ENCODE peak calls at places on chromosome 16, in ten cellular contexts. P is neural progenitor cell, V is IMR-90, H is fibroblast of lung, E is osteoblast, D is H1, N is PC-3, K is endothelial cell of umbilical vein, B is astrocyte, J is hepatocyte. O is an unnamed sample. For H3K9me3 and H4K20me1, the result is how much of the 10 kb centered on the place peaks cover.

GRCh38 chr16:65468121-65468520 is 346.3 kb upstream of the CDH11 start:
- DNase-seq in P (no peak), E (no peak), N (no peak), J (no peak), V (no peak), H (no peak), K (no peak), D (no peak), B (no peak), O (no peak)

GRCh38 chr16:48347980-48348379 is 37.2 kb downstream of the SIAH1 start:
- DNase-seq in H (no peak), D (no peak), J (no peak), P (no peak), V (no peak), N (no peak), K (no peak), E (no peak), B (no peak), O (no peak)

GRCh38 chr16:46899443-46900143 is 15.4 kb downstream of the GPT2 start:
- DNase-seq in V (peak), E (peak), D (no peak), B (no peak), K (no peak), P (no peak), J (no peak), N (no peak), H (no peak), O (no peak)

GRCh38 chr16:81627729-81628128 is 151.4 kb upstream of the PLCG2 start:
- DNase-seq in V (no peak), K (no peak), D (no peak), H (no peak), J (no peak), N (no peak), E (no peak), P (no peak), B (no peak), O (no peak)

GRCh38 chr16:24908716-24909115 is 63.0 kb downstream of the SLC5A11 start:
- DNase-seq in N (no peak), E (no peak), K (no peak), J (no peak), P (no peak), V (no peak), D (no peak), B (no peak), H (no peak), O (no peak)

GRCh38 chr16:27320261-27321012 is 6.7 kb downstream of the IL4R start:
- DNase-seq in P (no peak), K (no peak), D (no peak), V (no peak), B (no peak), J (no peak), N (no peak), E (peak), H (no peak), O (no peak)

GRCh38 chr16:50253511-50253903 is 12.8 kb upstream of the ADCY7 start:
- DNase-seq in J (no peak), K (no peak), D (no peak), V (no peak), N (no peak), H (no peak), B (no peak), E (no peak), P (no peak), O (no peak)

GRCh38 chr16:29702307-29702706 is 23.3 kb downstream of the QPRT start:
- DNase-seq in E (peak), V (no peak), N (no peak), K (no peak), D (no peak), B (no peak), P (no peak), H (no peak), J (no peak), O (no peak)

GRCh38 chr16:80900593-80900954 is 96.2 kb upstream of the CDYL2 start:
- DNase-seq in B (no peak), E (peak), D (no peak), J (no peak), H (no peak), K (no peak), N (no peak), P (no peak), V (no peak), O (no peak)

GRCh38 chr16:11131706-11132105 is 124.3 kb downstream of the SOCS1 start:
- DNase-seq in V (no peak), D (no peak), J (no peak), N (no peak), K (no peak), E (no peak), P (no peak), H (no peak), B (no peak), O (no peak)

GRCh38 chr16:75745823-75746222 is 19.5 kb upstream of the CPHXL start:
- DNase-seq in J (no peak), B (no peak), H (no peak), V (no peak), E (no peak), P (no peak), N (no peak), K (no peak), D (no peak), O (peak)

GRCh38 chr16:55842369-55843104 is 9.6 kb upstream of the CES1 start:
- DNase-seq in D (no peak), V (peak), E (peak), B (peak), K (peak), H (peak), P (peak), J (peak), N (peak), O (peak)

GRCh38 chr16:81560979-81561657 is 116.5 kb downstream of the CMIP start:
- DNase-seq in E (peak), V (peak), P (no peak), H (peak), D (no peak), B (no peak), N (peak), K (no peak), J (no peak), O (no peak)

GRCh38 chr16:86732621-86733297 is 154.4 kb downstream of the FOXL1 start:
- DNase-seq in B (peak), D (no peak), E (no peak), K (peak), N (no peak), J (no peak), V (peak), H (peak), P (peak), O (no peak)

GRCh38 chr16:4847774-4848587 is 700 bp downstream of the UBN1 start:
- DNase-seq in B (peak), D (no peak), P (peak), V (peak), K (peak), N (peak), J (peak), H (peak), E (peak), O (peak)

GRCh38 chr16:51237207-51237606 is 86.1 kb upstream of the SALL1 start:
- DNase-seq in N (no peak), B (no peak), P (no peak), E (no peak), D (no peak), K (no peak), V (no peak), H (no peak), J (no peak), O (no peak)

GRCh38 chr16:78973041-78973440 is 627.5 kb downstream of the MAF start:
- DNase-seq in V (no peak), J (no peak), E (no peak), P (no peak), N (no peak), D (no peak), B (no peak), K (no peak), H (no peak), O (no peak)

GRCh38 chr16:83137894-83138293 is 511.1 kb downstream of the CDH13 start:
- DNase-seq in B (no peak), E (no peak), H (no peak), V (no peak), P (no peak), K (no peak), J (no peak), N (no peak), D (no peak), O (no peak)

GRCh38 chr16:2042666-2043295 is 4.9 kb downstream of the NTHL1 start:
- DNase-seq in P (no peak), H (no peak), E (no peak), N (no peak), J (no peak), B (no peak), V (no peak), K (no peak), D (no peak), O (no peak)

GRCh38 chr16:2842340-2843000 is 12.4 kb downstream of the ZG16B start:
- DNase-seq in H (peak), N (no peak), P (peak), J (no peak), V (no peak), E (peak), B (peak), D (no peak), K (no peak), O (peak)

GRCh38 chr16:4957420-4957719 is 760 bp upstream of the SEC14L5 start:
- DNase-seq in N (no peak), V (no peak), E (peak), J (no peak), P (no peak), K (no peak), H (no peak), D (no peak), B (no peak), O (no peak)

GRCh38 chr16:82082543-82083244 is 47.6 kb downstream of the HSD17B2 start:
- DNase-seq in J (peak), E (no peak), B (peak), N (peak), D (no peak), K (peak), V (peak), P (no peak), H (peak), O (no peak)

GRCh38 chr16:3474136-3474779 is 21.0 kb downstream of the C16orf90 start:
- DNase-seq in N (no peak), V (no peak), J (no peak), E (peak), H (no peak), P (no peak), B (no peak), D (no peak), K (no peak), O (no peak)

GRCh38 chr16:48627148-48627547 is 17.2 kb upstream of the N4BP1 start:
- DNase-seq in D (no peak), N (no peak), V (no peak), E (no peak), J (no peak), K (no peak), H (no peak), P (no peak), B (no peak), O (no peak)

GRCh38 chr16:60413969-60414368 is 1622.3 kb downstream of the CDH8 start:
- DNase-seq in N (no peak), D (no peak), J (no peak), K (no peak), H (no peak), P (peak), E (no peak), B (no peak), V (no peak), O (no peak)

GRCh38 chr16:71348262-71349085 is 10.0 kb upstream of the CALB2 start:
- DNase-seq in B (no peak), E (peak), J (no peak), N (no peak), V (no peak), H (no peak), K (no peak), P (no peak), D (no peak), O (no peak)

GRCh38 chr16:3578610-3579551 is 1.7 kb upstream of the NLRC3 start:
- DNase-seq in D (no peak), P (no peak), K (no peak), J (no peak), N (no peak), E (peak), H (peak), B (peak), V (no peak), O (peak)

GRCh38 chr16:2706085-2706484 is 13.9 kb downstream of the PRSS27 start:
- DNase-seq in K (no peak), E (peak), N (no peak), J (no peak), H (no peak), D (no peak), B (no peak), V (no peak), P (no peak), O (no peak)

GRCh38 chr16:63981639-63982038 is 1140.2 kb downstream of the CDH11 start:
- DNase-seq in V (no peak), E (no peak), J (no peak), K (no peak), P (peak), H (no peak), N (no peak), B (no peak), D (no peak), O (no peak)

GRCh38 chr16:11016993-11017392 is 72.6 kb downstream of the CLEC16A start:
- DNase-seq in E (peak), N (peak), D (no peak), B (peak), P (no peak), V (peak), J (peak), K (peak), H (peak), O (no peak)

GRCh38 chr16:21646721-21647561 is 5.5 kb downstream of the IGSF6 start:
- DNase-seq in B (no peak), D (no peak), K (no peak), N (no peak), H (no peak), V (no peak), P (no peak), J (no peak), E (no peak), O (peak)

GRCh38 chr16:51113254-51114125 is 37.6 kb downstream of the SALL1 start:
- DNase-seq in J (no peak), P (peak), D (no peak), K (no peak), H (no peak), B (no peak), E (no peak), N (no peak), V (no peak), O (no peak)

GRCh38 chr16:24984903-24985675 is 30.1 kb downstream of the ARHGAP17 start:
- DNase-seq in E (peak), V (no peak), B (no peak), D (no peak), K (no peak), P (no peak), H (no peak), J (no peak), N (no peak), O (no peak)

GRCh38 chr16:88414521-88415380 is 32.0 kb downstream of the ZNF469 start:
- DNase-seq in K (no peak), V (no peak), P (no peak), D (no peak), B (no peak), H (no peak), J (no peak), N (no peak), E (no peak), O (no peak)

GRCh38 chr16:57589374-57589773 is 39.1 kb upstream of the ADGRG1 start:
- DNase-seq in P (no peak), V (no peak), N (no peak), B (no peak), E (no peak), D (no peak), H (no peak), J (no peak), K (no peak), O (no peak)

GRCh38 chr16:51898872-51899271 is 648.1 kb downstream of the TOX3 start:
- DNase-seq in N (no peak), D (no peak), V (peak), H (no peak), K (no peak), J (no peak), E (no peak), B (no peak), P (no peak), O (no peak)

GRCh38 chr16:23187341-23187740 is 4.8 kb downstream of the SCNN1G start:
- DNase-seq in D (no peak), E (no peak), V (no peak), H (no peak), B (no peak), J (no peak), N (no peak), P (no peak), K (no peak), O (peak)

GRCh38 chr16:35239561-35239960 is 1780.1 kb downstream of the TP53TG3F start:
- DNase-seq in B (no peak), K (no peak), H (no peak), J (no peak), N (no peak), E (no peak), V (no peak), P (no peak), D (no peak), O (no peak)

GRCh38 chr16:35234679-35235078 is 1775.3 kb downstream of the TP53TG3F start:
- DNase-seq in B (no peak), J (no peak), D (no peak), H (no peak), K (no peak), N (no peak), E (no peak), P (no peak), V (no peak), O (no peak)
- H3K9me3 ChIP-seq in B (under half), J (under half), D (half or more), H (under half), K (under half), N (under half), E (under half), P (under half), V (under half), O (under half)

GRCh38 chr16:84724619-84725307 is 25.0 kb downstream of the USP10 start:
- DNase-seq in E (no peak), H (peak), P (no peak), B (no peak), V (peak), D (no peak), J (no peak), K (no peak), N (no peak), O (no peak)

GRCh38 chr16:84725481-84726078 is 25.8 kb downstream of the USP10 start:
- DNase-seq in E (no peak), K (no peak), B (no peak), V (no peak), J (no peak), N (no peak), D (no peak), P (no peak), H (no peak), O (no peak)

GRCh38 chr16:84726079-84726669 is 26.4 kb downstream of the USP10 start:
- DNase-seq in B (peak), P (peak), H (peak), E (peak), J (peak), D (peak), N (peak), K (peak), V (peak), O (peak)

GRCh38 chr16:84720180-84720579 is 20.4 kb downstream of the USP10 start:
- DNase-seq in K (peak), E (peak), N (no peak), P (no peak), V (no peak), H (no peak), D (no peak), B (no peak), J (peak), O (no peak)

DNA sequence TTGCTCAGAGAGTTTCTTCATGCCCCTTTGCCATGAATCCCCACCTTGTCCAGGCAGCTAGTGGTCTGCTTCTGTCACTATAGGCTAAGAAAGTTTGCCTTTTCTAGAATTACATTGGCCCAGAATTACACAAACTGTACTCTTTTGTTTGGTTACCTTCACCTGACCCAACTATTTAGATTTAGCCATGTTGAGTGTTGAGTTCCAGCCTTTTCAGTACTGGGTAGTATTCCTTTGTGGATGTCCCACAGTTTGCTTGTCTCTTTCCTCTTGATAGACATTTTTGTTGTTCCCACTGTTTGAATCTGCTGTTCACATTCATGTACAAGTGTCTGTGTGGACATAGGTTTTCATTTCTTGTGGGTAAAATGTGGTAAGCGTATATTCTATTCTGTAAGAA is 22.3 kb downstream of the USP10 start:
- DNase-seq in K (no peak), D (no peak), N (no peak), V (no peak), P (no peak), B (no peak), H (no peak), J (no peak), E (no peak), O (no peak)
- H4K20me1 ChIP-seq in K (under half), D (under half), N (half or more), V (half or more), P (half or more), B (half or more), H (under half), J (half or more), E (half or more), O (under half)

GRCh38 chr16:31745900-31746299 is 127.7 kb upstream of the ZNF267 start:
- DNase-seq in K (no peak), N (no peak), H (no peak), D (no peak), V (no peak), B (no peak), E (no peak), P (no peak), J (no peak), O (no peak)
- H3K9me3 ChIP-seq in K (under half), N (under half), H (under half), D (under half), V (under half), B (under half), E (under half), P (half or more), J (half or more), O (under half)

DNA sequence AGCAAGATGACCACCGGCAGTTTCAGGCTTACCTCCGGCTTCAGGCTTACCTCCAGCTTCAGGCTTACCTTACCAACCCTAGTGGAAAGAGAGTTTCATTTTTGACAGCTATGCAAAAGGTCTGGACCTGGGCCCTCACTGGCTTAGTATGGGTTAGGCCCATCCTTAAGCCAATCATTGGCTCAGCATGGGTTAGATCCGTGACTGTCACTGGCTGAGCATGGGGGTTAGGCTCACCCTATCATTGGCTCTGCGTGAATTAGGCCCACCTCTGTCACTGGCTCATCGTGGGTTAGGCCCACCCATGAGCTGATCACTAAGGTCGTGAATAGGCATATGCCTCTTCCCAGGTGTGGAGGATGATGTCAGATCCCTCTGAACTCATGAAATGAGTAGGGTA is 8.1 kb downstream of the NDE1 start:
- DNase-seq in H (no peak), N (no peak), J (no peak), D (no peak), V (no peak), E (peak), K (no peak), P (no peak), B (no peak), O (no peak)
- H4K20me1 ChIP-seq in H (under half), N (under half), J (under half), D (under half), V (half or more), E (under half), K (under half), P (under half), B (half or more), O (under half)

GRCh38 chr16:67683767-67684166 is 17.2 kb downstream of the C16orf86 start:
- DNase-seq in D (no peak), K (no peak), E (no peak), B (no peak), P (no peak), V (no peak), N (peak), J (no peak), H (no peak), O (no peak)
- H3K9me3 ChIP-seq in D (under half), K (under half), E (under half), B (under half), P (under half), V (under half), N (under half), J (under half), H (under half), O (under half)

DNA sequence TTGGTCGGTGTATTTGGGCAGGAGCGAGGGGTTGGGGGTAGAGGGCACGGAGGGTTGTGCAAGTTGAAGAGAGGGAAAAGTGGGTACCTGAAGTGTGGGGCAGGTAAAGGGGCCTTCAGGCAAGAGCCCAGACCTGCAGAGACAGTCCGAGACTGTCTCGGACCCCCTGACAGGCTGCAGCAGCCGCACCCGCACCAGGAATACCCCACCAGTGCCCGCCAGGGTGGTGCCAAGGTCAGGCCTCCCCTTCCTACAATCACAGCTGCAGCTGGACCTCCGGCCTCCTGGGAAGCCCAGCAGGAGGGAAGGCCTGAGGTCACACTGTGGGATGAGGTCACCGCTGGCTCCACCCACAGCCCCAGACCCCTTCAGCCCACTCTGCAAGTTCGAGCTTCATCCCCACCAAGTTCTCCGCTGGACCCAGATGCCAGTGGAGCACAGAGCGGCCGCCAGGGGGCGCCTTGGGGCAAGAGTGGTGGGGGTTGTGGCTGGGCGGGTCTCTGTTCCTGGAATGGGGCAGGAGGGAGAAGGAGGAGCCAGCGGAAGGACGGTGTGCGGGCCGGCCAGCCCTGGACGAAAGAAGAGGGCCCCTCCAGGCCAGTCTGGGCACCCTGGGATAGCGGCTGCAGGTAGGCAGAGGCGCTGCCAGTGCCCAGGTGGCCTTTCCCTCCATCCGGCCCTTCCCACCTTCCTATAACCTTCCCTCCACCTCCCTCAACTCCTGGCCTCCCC is at the start of gene HSD3B7:
- DNase-seq in P (peak), B (peak), E (peak), J (peak), D (peak), K (peak), N (peak), H (peak), V (peak), O (peak)
- H4K20me1 ChIP-seq in P (under half), B (under half), E (under half), J (under half), D (under half), K (under half), N (under half), H (under half), V (under half), O (under half)